ENCODE peak calls at places on chromosomes 5 and 9, in nine cellular contexts. One of them, this sample, is unnamed.

GRCh38 chr5:96516631-96517071 is 83.6 kb upstream of the PCSK1 start:
- DNase-seq in tibial nerve: no peak
- DNase-seq in ovary: no peak
- DNase-seq in transverse colon: no peak
- DNase-seq in A549: no peak
- DNase-seq in stomach: no peak
- DNase-seq in GM12892: no peak
- DNase-seq in HepG2: no peak
- DNase-seq in HCT116: no peak
- DNase-seq in this sample: no peak

GRCh38 chr5:126233256-126233655 is 190.0 kb upstream of the GRAMD2B start:
- DNase-seq in tibial nerve: no peak
- DNase-seq in ovary: no peak
- DNase-seq in transverse colon: no peak
- DNase-seq in A549: no peak
- DNase-seq in stomach: no peak
- DNase-seq in GM12892: no peak
- DNase-seq in HepG2: no peak
- DNase-seq in HCT116: no peak
- DNase-seq in this sample: no peak

GRCh38 chr5:111775224-111775623 is 18.2 kb upstream of the NREP start:
- DNase-seq in tibial nerve: no peak
- DNase-seq in ovary: no peak
- DNase-seq in transverse colon: no peak
- DNase-seq in A549: no peak
- DNase-seq in stomach: no peak
- DNase-seq in GM12892: no peak
- DNase-seq in HepG2: no peak
- DNase-seq in HCT116: no peak
- DNase-seq in this sample: no peak

GRCh38 chr9:31030741-31031202 is 1353.7 kb upstream of the ACO1 start:
- DNase-seq in tibial nerve: no peak
- DNase-seq in ovary: no peak
- DNase-seq in transverse colon: no peak
- DNase-seq in A549: no peak
- DNase-seq in stomach: no peak
- DNase-seq in GM12892: no peak
- DNase-seq in HepG2: no peak
- DNase-seq in HCT116: no peak
- DNase-seq in this sample: no peak

GRCh38 chr5:90475436-90475980 is 844 bp downstream of the POLR3G start:
- DNase-seq in tibial nerve: no peak
- DNase-seq in ovary: no peak
- DNase-seq in transverse colon: peak; percentile 8
- DNase-seq in A549: no peak
- DNase-seq in stomach: no peak
- DNase-seq in GM12892: no peak
- DNase-seq in HepG2: no peak
- DNase-seq in HCT116: no peak
- DNase-seq in this sample: no peak

GRCh38 chr9:73370053-73370452 is 218.4 kb downstream of the ANXA1 start:
- DNase-seq in tibial nerve: no peak
- DNase-seq in ovary: no peak
- DNase-seq in transverse colon: no peak
- DNase-seq in A549: no peak
- DNase-seq in stomach: no peak
- DNase-seq in GM12892: no peak
- DNase-seq in HepG2: no peak
- DNase-seq in HCT116: no peak
- DNase-seq in this sample: no peak

GRCh38 chr9:77020438-77021264 is 1.2 kb downstream of the FOXB2 start:
- DNase-seq in tibial nerve: no peak
- DNase-seq in ovary: no peak
- DNase-seq in transverse colon: no peak
- DNase-seq in A549: no peak
- DNase-seq in stomach: no peak
- DNase-seq in GM12892: no peak
- DNase-seq in HepG2: no peak
- DNase-seq in HCT116: no peak
- DNase-seq in this sample: no peak

GRCh38 chr5:435156-435790 is 7.7 kb upstream of the EXOC3 start:
- DNase-seq in tibial nerve: no peak
- DNase-seq in ovary: no peak
- DNase-seq in transverse colon: peak; percentile 4
- DNase-seq in A549: no peak
- DNase-seq in stomach: no peak
- DNase-seq in GM12892: no peak
- DNase-seq in HepG2: no peak
- DNase-seq in HCT116: no peak
- DNase-seq in this sample: no peak

GRCh38 chr5:149035282-149035882 is 27.5 kb downstream of the SH3TC2 start:
- DNase-seq in tibial nerve: peak; percentile 76
- DNase-seq in ovary: peak; percentile 44
- DNase-seq in transverse colon: peak; percentile 76
- DNase-seq in A549: peak; percentile 79
- DNase-seq in stomach: peak; percentile 76
- DNase-seq in GM12892: no peak
- DNase-seq in HepG2: peak; percentile 53
- DNase-seq in HCT116: peak; percentile 48
- DNase-seq in this sample: peak; percentile 50

GRCh38 chr5:153402550-153402949 is 87.9 kb upstream of the GRIA1 start:
- DNase-seq in tibial nerve: no peak
- DNase-seq in ovary: no peak
- DNase-seq in transverse colon: no peak
- DNase-seq in A549: no peak
- DNase-seq in stomach: no peak
- DNase-seq in GM12892: no peak
- DNase-seq in HepG2: no peak
- DNase-seq in HCT116: no peak
- DNase-seq in this sample: no peak

GRCh38 chr9:77707696-77708095 is 59.6 kb upstream of the GNA14 start:
- DNase-seq in tibial nerve: peak; percentile 80
- DNase-seq in ovary: peak; percentile 87
- DNase-seq in transverse colon: peak; percentile 51
- DNase-seq in A549: peak; percentile 82
- DNase-seq in stomach: peak; percentile 40
- DNase-seq in GM12892: no peak
- DNase-seq in HepG2: peak; percentile 62
- DNase-seq in HCT116: peak; percentile 22
- DNase-seq in this sample: peak; percentile 96

GRCh38 chr5:112420111-112420864 is 1.2 kb upstream of the EPB41L4A start:
- DNase-seq in tibial nerve: peak; percentile 80
- DNase-seq in ovary: peak; percentile 69
- DNase-seq in transverse colon: peak; percentile 87
- DNase-seq in A549: peak; percentile 83
- DNase-seq in stomach: peak; percentile 88
- DNase-seq in GM12892: peak; percentile 45
- DNase-seq in HepG2: peak; percentile 41
- DNase-seq in HCT116: peak; percentile 56
- DNase-seq in this sample: no peak

GRCh38 chr5:145982572-145983314 is 46.4 kb downstream of the SH3RF2 start:
- DNase-seq in tibial nerve: no peak
- DNase-seq in ovary: no peak
- DNase-seq in transverse colon: no peak
- DNase-seq in A549: no peak
- DNase-seq in stomach: no peak
- DNase-seq in GM12892: no peak
- DNase-seq in HepG2: no peak
- DNase-seq in HCT116: no peak
- DNase-seq in this sample: no peak

GRCh38 chr5:150057996-150058395 is 28.4 kb downstream of the CSF1R start:
- DNase-seq in tibial nerve: no peak
- DNase-seq in ovary: no peak
- DNase-seq in transverse colon: no peak
- DNase-seq in A549: no peak
- DNase-seq in stomach: no peak
- DNase-seq in GM12892: no peak
- DNase-seq in HepG2: no peak
- DNase-seq in HCT116: no peak
- DNase-seq in this sample: no peak

GRCh38 chr9:35813434-35814105 is 1.3 kb downstream of the HINT2 start:
- DNase-seq in tibial nerve: no peak
- DNase-seq in ovary: no peak
- DNase-seq in transverse colon: no peak
- DNase-seq in A549: peak; percentile 79
- DNase-seq in stomach: no peak
- DNase-seq in GM12892: no peak
- DNase-seq in HepG2: peak; percentile 73
- DNase-seq in HCT116: peak; percentile 42
- DNase-seq in this sample: no peak

DNA sequence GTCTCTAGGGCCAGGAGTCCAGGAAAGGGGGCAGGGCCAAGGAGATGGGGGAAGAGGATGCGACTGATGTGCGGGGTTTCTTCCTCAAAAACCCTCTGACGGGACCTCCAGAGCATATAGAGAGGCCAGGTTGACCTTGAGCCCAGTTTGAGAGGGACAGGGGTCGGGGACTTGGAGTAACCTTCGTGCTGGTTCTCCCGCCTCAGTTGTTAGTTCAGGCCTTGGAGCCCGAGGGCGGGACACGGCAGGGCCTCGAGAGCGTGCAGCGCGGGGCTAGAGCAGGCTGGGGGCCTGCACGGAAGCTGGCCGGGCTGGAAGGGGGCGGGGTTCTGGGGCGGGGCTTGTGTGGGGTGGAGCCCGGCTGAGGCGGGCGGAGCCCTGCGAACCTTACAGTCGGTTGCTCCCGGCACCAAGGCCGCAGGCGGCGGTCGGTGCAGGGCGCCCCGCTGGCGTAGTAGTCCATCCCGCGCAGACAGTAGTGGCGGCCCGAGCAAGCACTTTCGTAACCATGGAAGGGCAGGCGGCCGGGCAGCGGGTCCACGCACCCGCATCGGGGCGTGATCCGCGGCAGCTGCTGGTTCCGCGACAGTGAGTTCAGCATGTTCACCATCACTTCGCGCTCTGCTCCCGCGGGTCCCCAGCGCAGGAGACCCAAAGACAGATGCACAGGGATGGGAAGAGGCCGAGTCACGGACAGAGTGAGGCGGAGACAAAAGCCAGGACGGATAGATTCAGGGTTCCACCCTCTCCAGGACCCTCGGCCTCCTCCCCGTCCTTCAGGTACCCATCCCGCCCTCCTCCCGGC is 4.0 kb upstream of the MYORG start:
- DNase-seq in tibial nerve: peak; percentile 34
- DNase-seq in ovary: peak; percentile 66
- DNase-seq in transverse colon: peak; percentile 86
- DNase-seq in A549: peak; percentile 66
- DNase-seq in stomach: peak; percentile 82
- DNase-seq in GM12892: peak; percentile 94
- DNase-seq in HepG2: peak; percentile 66
- DNase-seq in HCT116: no peak
- DNase-seq in this sample: no peak
- TF ChIP-seq POLR2A in tibial nerve: no peak
- TF ChIP-seq POLR2A in ovary: peak; percentile 20
- TF ChIP-seq POLR2A in transverse colon: peak; percentile 80
- TF ChIP-seq POLR2A in A549: peak; percentile 68
- TF ChIP-seq POLR2A in stomach: no peak
- TF ChIP-seq POLR2A in GM12892: no peak
- TF ChIP-seq POLR2A in HepG2: peak; percentile 57
- TF ChIP-seq POLR2A in HCT116: peak; percentile 35
- TF ChIP-seq POLR2A in this sample: no peak

DNA sequence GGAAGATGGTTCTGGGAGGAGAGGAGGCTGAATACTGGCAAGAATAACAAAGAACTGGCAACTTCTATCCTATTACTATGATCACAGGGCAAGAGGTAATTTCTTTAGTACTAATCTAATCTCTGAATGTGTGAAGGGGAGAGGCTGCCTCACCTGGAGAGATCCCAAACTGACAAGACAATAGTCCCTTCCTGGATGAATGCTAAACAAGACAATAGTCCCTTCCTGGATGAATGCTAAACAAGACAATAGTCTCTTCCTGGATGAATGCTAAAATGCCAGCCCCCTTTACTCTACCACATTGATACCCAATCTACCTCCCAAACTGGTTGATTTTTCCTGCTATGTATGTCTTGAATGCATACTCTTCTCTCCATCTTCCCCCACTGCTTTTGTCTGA is 145.2 kb downstream of the SIL1 start:
- DNase-seq in tibial nerve: no peak
- DNase-seq in ovary: no peak
- DNase-seq in transverse colon: no peak
- DNase-seq in A549: no peak
- DNase-seq in stomach: no peak
- DNase-seq in GM12892: no peak
- DNase-seq in HepG2: no peak
- DNase-seq in HCT116: no peak
- DNase-seq in this sample: no peak
- TF ChIP-seq POLR2A in tibial nerve: no peak
- TF ChIP-seq POLR2A in ovary: no peak
- TF ChIP-seq POLR2A in transverse colon: no peak
- TF ChIP-seq POLR2A in A549: no peak
- TF ChIP-seq POLR2A in stomach: no peak
- TF ChIP-seq POLR2A in GM12892: no peak
- TF ChIP-seq POLR2A in HepG2: no peak
- TF ChIP-seq POLR2A in HCT116: no peak
- TF ChIP-seq POLR2A in this sample: no peak

GRCh38 chr5:117084052-117084451 is 509.4 kb upstream of the SEMA6A start:
- DNase-seq in tibial nerve: no peak
- DNase-seq in ovary: no peak
- DNase-seq in transverse colon: no peak
- DNase-seq in A549: no peak
- DNase-seq in stomach: no peak
- DNase-seq in GM12892: no peak
- DNase-seq in HepG2: no peak
- DNase-seq in HCT116: no peak
- DNase-seq in this sample: no peak

GRCh38 chr5:117093653-117094052 is 519.0 kb upstream of the SEMA6A start:
- DNase-seq in tibial nerve: no peak
- DNase-seq in ovary: no peak
- DNase-seq in transverse colon: no peak
- DNase-seq in A549: no peak
- DNase-seq in stomach: no peak
- DNase-seq in GM12892: no peak
- DNase-seq in HepG2: no peak
- DNase-seq in HCT116: no peak
- DNase-seq in this sample: no peak

GRCh38 chr5:117094114-117094815 is 519.6 kb upstream of the SEMA6A start:
- DNase-seq in tibial nerve: no peak
- DNase-seq in ovary: no peak
- DNase-seq in transverse colon: no peak
- DNase-seq in A549: no peak
- DNase-seq in stomach: no peak
- DNase-seq in GM12892: no peak
- DNase-seq in HepG2: no peak
- DNase-seq in HCT116: no peak
- DNase-seq in this sample: no peak

GRCh38 chr5:117088176-117088575 is 513.6 kb upstream of the SEMA6A start:
- DNase-seq in tibial nerve: no peak
- DNase-seq in ovary: no peak
- DNase-seq in transverse colon: no peak
- DNase-seq in A549: no peak
- DNase-seq in stomach: no peak
- DNase-seq in GM12892: no peak
- DNase-seq in HepG2: no peak
- DNase-seq in HCT116: no peak
- DNase-seq in this sample: no peak

GRCh38 chr5:117089001-117089400 is 514.4 kb upstream of the SEMA6A start:
- DNase-seq in tibial nerve: no peak
- DNase-seq in ovary: no peak
- DNase-seq in transverse colon: no peak
- DNase-seq in A549: no peak
- DNase-seq in stomach: no peak
- DNase-seq in GM12892: no peak
- DNase-seq in HepG2: no peak
- DNase-seq in HCT116: no peak
- DNase-seq in this sample: no peak
- TF ChIP-seq POLR2A in tibial nerve: no peak
- TF ChIP-seq POLR2A in ovary: no peak
- TF ChIP-seq POLR2A in transverse colon: no peak
- TF ChIP-seq POLR2A in A549: no peak
- TF ChIP-seq POLR2A in stomach: no peak
- TF ChIP-seq POLR2A in GM12892: no peak
- TF ChIP-seq POLR2A in HepG2: no peak
- TF ChIP-seq POLR2A in HCT116: no peak
- TF ChIP-seq POLR2A in this sample: no peak

GRCh38 chr5:132498152-132498551 is 7.6 kb upstream of the IRF1 start:
- DNase-seq in tibial nerve: peak; percentile 5
- DNase-seq in ovary: peak; percentile 42
- DNase-seq in transverse colon: no peak
- DNase-seq in A549: peak; percentile 59
- DNase-seq in stomach: peak; percentile 60
- DNase-seq in GM12892: no peak
- DNase-seq in HepG2: no peak
- DNase-seq in HCT116: no peak
- DNase-seq in this sample: peak; percentile 71
- TF ChIP-seq POLR2A in tibial nerve: no peak
- TF ChIP-seq POLR2A in ovary: no peak
- TF ChIP-seq POLR2A in transverse colon: no peak
- TF ChIP-seq POLR2A in A549: no peak
- TF ChIP-seq POLR2A in stomach: no peak
- TF ChIP-seq POLR2A in GM12892: no peak
- TF ChIP-seq POLR2A in HepG2: no peak
- TF ChIP-seq POLR2A in HCT116: no peak
- TF ChIP-seq POLR2A in this sample: no peak

This sample was measured in H54.